ENCODE peak calls at places on chromosomes 11 and 22, in five cellular contexts. G is NCI-H1092 treated with DMSO at 0.1 percent for 48 hours; U is T follicular helper cell; L is stimulated activated CD8-positive, alpha-beta memory T cell treated with anti-CD3 and anti-CD28 coated beads, Interleukin-4, amount 100 ng/mL, for 1 hour; J is A549. F is an unnamed sample.
A peak's percentile ranks its signal among the peaks of the same experiment; 100 is the strongest.

GRCh38 chr11:12149672-12150225 is 39.4 kb downstream of the MICAL2 start:
- DNase-seq in G (no peak), U (no peak), L (no peak), J (no peak), F (no peak)

GRCh38 chr22:43830931-43831560 is 18.9 kb upstream of the EFCAB6 start:
- DNase-seq in G (no peak), U (no peak), L (no peak), J (no peak), F (no peak)

GRCh38 chr11:111918390-111919256 is at the start of gene C11orf52:
- DNase-seq in G (peak; percentile 84), U (no peak), L (no peak), J (no peak), F (no peak)

GRCh38 chr11:4181780-4182721 is 87.5 kb downstream of the RRM1 start:
- DNase-seq in G (peak; percentile 18), U (no peak), L (no peak), J (peak; percentile 78), F (no peak)

GRCh38 chr22:29073618-29074275 is 912 bp downstream of the KREMEN1 start:
- DNase-seq in G (no peak), U (no peak), L (no peak), J (no peak), F (no peak)

GRCh38 chr11:14644396-14645246 is 1.0 kb downstream of the PDE3B start:
- DNase-seq in G (peak; percentile 68), U (peak; percentile 22), L (peak; percentile 6), J (peak; percentile 28), F (no peak)

GRCh38 chr11:66864172-66864901 is 7.5 kb downstream of the LRFN4 start:
- DNase-seq in G (no peak), U (no peak), L (no peak), J (no peak), F (no peak)

GRCh38 chr11:117819096-117820040 is 5.2 kb downstream of the FXYD2 start:
- DNase-seq in G (peak; percentile 67), U (no peak), L (no peak), J (peak; percentile 76), F (no peak)

GRCh38 chr11:933002-933820 is 7.5 kb downstream of the AP2A2 start:
- DNase-seq in G (no peak), U (no peak), L (no peak), J (no peak), F (no peak)

GRCh38 chr22:23704062-23704461 is 13.2 kb downstream of the RGL4 start:
- DNase-seq in G (no peak), U (no peak), L (no peak), J (no peak), F (no peak)

GRCh38 chr11:20024172-20024935 is 135.9 kb downstream of the DBX1 start:
- DNase-seq in G (no peak), U (no peak), L (no peak), J (no peak), F (no peak)

GRCh38 chr11:33086017-33086416 is 46.6 kb downstream of the TCP11L1 start:
- DNase-seq in G (no peak), U (no peak), L (no peak), J (no peak), F (no peak)

GRCh38 chr22:31140746-31141145 is 438 bp upstream of the PLA2G3 start:
- DNase-seq in G (peak; percentile 58), U (no peak), L (no peak), J (no peak), F (no peak)

GRCh38 chr22:19984201-19984753 is 32.3 kb downstream of the ARVCF start:
- DNase-seq in G (peak; percentile 4), U (no peak), L (no peak), J (peak; percentile 43), F (no peak)

GRCh38 chr11:43410394-43410793 is 51.7 kb downstream of the TTC17 start:
- DNase-seq in G (no peak), U (no peak), L (no peak), J (peak; percentile 44), F (no peak)

GRCh38 chr11:134623711-134624110 is 211.7 kb upstream of the B3GAT1 start:
- DNase-seq in G (no peak), U (no peak), L (no peak), J (no peak), F (no peak)